ENCODE peak calls at places on chromosomes 16 and 17, in six cellular contexts. J is right lobe of liver, R is mesendoderm, H is uterus, B is heart right ventricle, W is adrenal gland. D is an unnamed sample. For H3K4me1, the result is how much of the 10 kb centered on the place peaks cover.

GRCh38 chr16:21943571-21943970 is 9.6 kb upstream of the UQCRC2 start:
- DNase-seq in J (no peak), H (no peak), B (no peak), W (no peak), R (no peak), D (no peak)

GRCh38 chr17:67520282-67520906 is 143.3 kb downstream of the PITPNC1 start:
- DNase-seq in H (peak), W (peak), R (no peak), B (no peak), J (no peak), D (no peak)

GRCh38 chr17:66570353-66571195 is 264.3 kb upstream of the CACNG5 start:
- DNase-seq in R (no peak), B (no peak), J (no peak), W (no peak), H (no peak), D (no peak)

GRCh38 chr16:66167564-66168291 is 198.8 kb upstream of the CDH5 start:
- DNase-seq in H (no peak), W (peak), B (no peak), J (no peak), R (peak), D (peak)

GRCh38 chr17:4796550-4796915 is 569 bp downstream of the PSMB6 start:
- DNase-seq in W (peak), B (no peak), R (peak), J (no peak), H (no peak), D (peak)

GRCh38 chr17:57988301-57989010 is 402 bp upstream of the VEZF1 start:
- DNase-seq in B (peak), R (peak), W (peak), H (peak), J (peak), D (peak)

GRCh38 chr16:86217001-86217890 is 293.1 kb upstream of the FOXF1 start:
- DNase-seq in J (no peak), B (no peak), W (no peak), R (no peak), H (no peak), D (no peak)

GRCh38 chr16:4865231-4865860 is 18.1 kb downstream of the UBN1 start:
- DNase-seq in W (peak), H (no peak), R (no peak), J (no peak), B (no peak), D (no peak)

GRCh38 chr16:56847173-56847948 is 17.6 kb upstream of the SLC12A3 start:
- DNase-seq in W (no peak), H (peak), B (no peak), R (no peak), J (no peak), D (no peak)

GRCh38 chr17:55601874-55602364 is 90.7 kb upstream of the SMIM36 start:
- DNase-seq in H (no peak), R (peak), W (no peak), J (no peak), B (no peak), D (peak)

GRCh38 chr17:14308965-14309879 is 8.3 kb downstream of the HS3ST3B1 start:
- DNase-seq in H (peak), B (peak), R (peak), J (peak), W (peak), D (peak)

GRCh38 chr17:41538565-41538991 is 10.5 kb upstream of the KRT19 start:
- DNase-seq in R (peak), W (no peak), B (no peak), J (no peak), H (no peak), D (no peak)

GRCh38 chr16:23324727-23325126 is 22.6 kb downstream of the SCNN1B start:
- DNase-seq in W (peak), J (no peak), B (peak), R (no peak), H (no peak), D (no peak)

GRCh38 chr16:4411684-4412083 is 4.7 kb downstream of the CORO7 start:
- DNase-seq in W (no peak), H (peak), R (no peak), B (peak), J (no peak), D (no peak)

GRCh38 chr17:79630821-79631639 is 20.2 kb upstream of the RBFOX3 start:
- DNase-seq in H (peak), W (no peak), J (peak), R (no peak), B (no peak), D (no peak)

GRCh38 chr16:1474471-1474795 is 395 bp downstream of the CLCN7 start:
- DNase-seq in B (no peak), R (no peak), H (no peak), W (no peak), J (no peak), D (no peak)

GRCh38 chr16:9109255-9109654 is 17.8 kb downstream of the HAPSTR1 start:
- DNase-seq in J (no peak), B (no peak), W (no peak), R (no peak), H (no peak), D (no peak)

GRCh38 chr17:50212121-50212843 is 10.9 kb upstream of the COL1A1 start:
- DNase-seq in W (no peak), H (peak), J (no peak), R (no peak), B (no peak), D (no peak)

GRCh38 chr17:76690596-76691280 is 20.0 kb downstream of the MXRA7 start:
- DNase-seq in J (no peak), R (no peak), H (no peak), B (no peak), W (no peak), D (no peak)

GRCh38 chr17:39979021-39979660 is 1.5 kb upstream of the PSMD3 start:
- DNase-seq in W (no peak), J (no peak), B (no peak), H (peak), R (peak), D (no peak)

GRCh38 chr17:13362341-13363122 is 239.2 kb downstream of the HS3ST3A1 start:
- DNase-seq in J (no peak), B (no peak), R (peak), H (no peak), W (no peak), D (no peak)

GRCh38 chr17:57551321-57552079 is 193.6 kb downstream of the CCDC182 start:
- DNase-seq in R (no peak), B (no peak), J (no peak), W (no peak), H (no peak), D (no peak)

GRCh38 chr17:71180801-71181385 is 939.9 kb upstream of the SOX9 start:
- DNase-seq in W (no peak), J (no peak), R (no peak), B (no peak), H (peak), D (peak)

GRCh38 chr16:28033870-28034269 is 29.6 kb downstream of the GSG1L start:
- DNase-seq in R (no peak), J (no peak), W (no peak), H (no peak), B (no peak), D (no peak)

GRCh38 chr17:4605826-4606225 is 21.5 kb downstream of the SMTNL2 start:
- DNase-seq in H (peak), B (peak), W (peak), J (no peak), R (no peak), D (no peak)

GRCh38 chr17:79545251-79546005 is 65.4 kb downstream of the RBFOX3 start:
- DNase-seq in H (no peak), R (no peak), B (no peak), J (no peak), W (no peak), D (no peak)

GRCh38 chr17:28841901-28842281 is 699 bp downstream of the FAM222B start:
- DNase-seq in B (no peak), J (no peak), H (no peak), R (no peak), W (no peak), D (no peak)

GRCh38 chr16:84949776-84950436 is 61.4 kb downstream of the ZDHHC7 start:
- DNase-seq in J (no peak), B (no peak), W (no peak), R (no peak), H (no peak), D (no peak)

GRCh38 chr16:84953051-84953746 is 58.1 kb downstream of the ZDHHC7 start:
- DNase-seq in B (no peak), J (no peak), W (no peak), H (no peak), R (no peak), D (no peak)

GRCh38 chr16:84950906-84951305 is 60.4 kb downstream of the ZDHHC7 start:
- DNase-seq in B (no peak), H (no peak), J (no peak), W (no peak), R (peak), D (peak)

GRCh38 chr16:84955427-84955826 is 55.9 kb downstream of the ZDHHC7 start:
- DNase-seq in H (no peak), W (no peak), R (no peak), J (peak), B (no peak), D (no peak)

GRCh38 chr16:84952335-84953050 is 58.8 kb downstream of the ZDHHC7 start:
- DNase-seq in W (peak), B (peak), R (peak), J (peak), H (peak), D (peak)
- H3K4me1 ChIP-seq in W (under half), B (under half), R (under half), J (under half), H (under half), D (under half)

GRCh38 chr17:10118788-10119130 is 79.6 kb downstream of the GAS7 start:
- DNase-seq in H (no peak), W (no peak), B (no peak), R (no peak), J (no peak), D (no peak)

GRCh38 chr17:10120113-10120485 is 78.3 kb downstream of the GAS7 start:
- DNase-seq in R (no peak), H (no peak), B (no peak), W (no peak), J (no peak), D (no peak)

GRCh38 chr17:10119203-10120112 is 78.9 kb downstream of the GAS7 start:
- DNase-seq in W (no peak), R (peak), B (peak), H (no peak), J (peak), D (no peak)

GRCh38 chr17:10121971-10122707 is 76.3 kb downstream of the GAS7 start:
- DNase-seq in J (no peak), W (no peak), B (peak), R (no peak), H (no peak), D (no peak)

DNA sequence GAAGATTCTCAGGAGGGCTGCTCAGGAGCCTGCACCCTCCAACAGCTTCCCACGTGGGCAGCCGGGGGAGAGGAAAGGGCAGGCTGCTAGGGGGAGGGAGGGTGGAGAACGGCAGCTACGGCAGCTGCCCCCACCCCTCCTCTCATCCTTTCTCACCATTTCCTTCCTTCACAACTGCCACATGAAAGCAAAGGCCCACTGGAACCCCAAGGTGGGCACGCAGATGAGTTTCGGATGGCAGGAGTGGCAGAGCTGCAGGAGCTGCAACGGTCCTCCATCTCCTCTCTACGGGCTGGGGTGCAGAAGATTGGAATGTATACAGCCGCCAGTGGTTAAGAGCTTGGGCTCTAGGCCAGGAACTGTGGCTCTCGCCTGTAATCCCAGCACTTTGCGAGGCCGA is 77.7 kb downstream of the GAS7 start:
- DNase-seq in B (no peak), W (no peak), H (no peak), J (no peak), R (no peak), D (no peak)
- H3K4me1 ChIP-seq in B (half or more), W (under half), H (under half), J (under half), R (under half), D (under half)

DNA sequence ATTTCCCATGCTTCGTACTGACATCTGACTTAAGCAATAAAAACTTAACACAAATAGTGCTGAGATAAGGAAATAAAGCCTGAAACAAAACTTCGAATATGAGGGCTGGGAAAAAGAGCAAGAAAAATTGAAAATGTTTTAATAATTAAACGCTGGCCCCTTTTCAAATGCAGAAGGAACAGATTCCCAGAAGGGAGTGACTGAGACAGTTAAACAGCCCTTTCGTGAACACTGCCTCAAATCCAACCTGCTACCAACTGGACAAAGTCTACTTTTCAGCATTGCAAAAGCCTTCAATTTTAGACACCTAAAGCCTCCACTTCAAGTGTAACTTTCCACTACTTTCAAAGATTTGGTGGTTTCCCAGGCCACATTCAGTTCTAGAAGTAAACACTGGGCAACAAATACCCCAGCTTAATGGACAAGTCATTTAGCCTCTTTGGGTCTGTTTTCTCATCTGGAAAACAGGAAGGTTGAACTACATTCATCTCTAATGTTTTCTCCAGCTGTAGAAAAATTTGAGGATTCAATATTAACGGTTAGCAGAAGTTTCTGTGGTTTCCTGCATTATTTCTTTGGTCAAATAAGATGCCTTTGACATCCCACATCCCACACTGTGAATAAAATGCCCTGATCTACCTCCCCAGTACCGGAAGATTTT is 11.8 kb downstream of the RFFL start:
- DNase-seq in J (no peak), W (no peak), B (no peak), R (no peak), H (no peak), D (no peak)
- H3K4me1 ChIP-seq in J (half or more), W (under half), B (half or more), R (under half), H (under half), D (under half)

GRCh38 chr17:38464723-38465419 is 36.6 kb downstream of the ARHGAP23 start:
- DNase-seq in R (no peak), B (peak), W (peak), H (peak), J (peak), D (peak)
- H3K4me1 ChIP-seq in R (under half), B (half or more), W (under half), H (under half), J (under half), D (under half)

GRCh38 chr16:75258807-75259141 is 7.3 kb upstream of the BCAR1 start:
- DNase-seq in R (no peak), B (no peak), W (no peak), J (no peak), H (no peak), D (no peak)

GRCh38 chr16:75261590-75262078 is 10.2 kb upstream of the BCAR1 start:
- DNase-seq in J (no peak), W (no peak), B (no peak), H (no peak), R (no peak), D (no peak)

GRCh38 chr16:75262800-75263127 is 11.3 kb upstream of the BCAR1 start:
- DNase-seq in H (no peak), W (no peak), J (no peak), R (no peak), B (no peak), D (no peak)

GRCh38 chr16:75262104-75262799 is 10.8 kb upstream of the BCAR1 start:
- DNase-seq in R (no peak), B (peak), J (peak), H (peak), W (peak), D (no peak)

GRCh38 chr16:75260856-75261589 is 9.6 kb upstream of the BCAR1 start:
- DNase-seq in W (no peak), B (no peak), H (no peak), R (no peak), J (no peak), D (no peak)
- H3K4me1 ChIP-seq in W (under half), B (half or more), H (under half), R (under half), J (under half), D (under half)

GRCh38 chr17:45317113-45317820 is 447 bp upstream of the MAP3K14 start:
- DNase-seq in B (peak), J (peak), R (peak), H (peak), W (peak), D (peak)

GRCh38 chr17:45320349-45320930 is 3.6 kb upstream of the MAP3K14 start:
- DNase-seq in R (no peak), H (no peak), B (no peak), J (no peak), W (no peak), D (no peak)

GRCh38 chr17:45316271-45317112 is at the start of gene MAP3K14:
- DNase-seq in J (peak), R (peak), W (peak), H (peak), B (peak), D (peak)

GRCh38 chr17:45319239-45319703 is 2.5 kb upstream of the MAP3K14 start:
- DNase-seq in J (no peak), W (no peak), R (peak), H (no peak), B (no peak), D (no peak)

GRCh38 chr17:45318561-45319230 is 1.9 kb upstream of the MAP3K14 start:
- DNase-seq in W (no peak), R (no peak), B (no peak), H (no peak), J (no peak), D (no peak)
- H3K4me1 ChIP-seq in W (under half), R (under half), B (half or more), H (under half), J (under half), D (under half)

GRCh38 chr16:30068333-30068732 is 2.8 kb downstream of the ALDOA start:
- DNase-seq in H (no peak), R (no peak), B (no peak), J (no peak), W (no peak), D (no peak)

GRCh38 chr16:30066882-30067583 is 1.5 kb downstream of the ALDOA start:
- DNase-seq in B (peak), R (no peak), J (peak), H (peak), W (peak), D (peak)

GRCh38 chr16:30068750-30069574 is 3.4 kb downstream of the ALDOA start:
- DNase-seq in J (no peak), W (peak), B (no peak), H (no peak), R (peak), D (peak)

GRCh38 chr16:30065943-30066881 is 652 bp downstream of the ALDOA start:
- DNase-seq in J (no peak), R (peak), H (no peak), W (peak), B (no peak), D (peak)

DNA sequence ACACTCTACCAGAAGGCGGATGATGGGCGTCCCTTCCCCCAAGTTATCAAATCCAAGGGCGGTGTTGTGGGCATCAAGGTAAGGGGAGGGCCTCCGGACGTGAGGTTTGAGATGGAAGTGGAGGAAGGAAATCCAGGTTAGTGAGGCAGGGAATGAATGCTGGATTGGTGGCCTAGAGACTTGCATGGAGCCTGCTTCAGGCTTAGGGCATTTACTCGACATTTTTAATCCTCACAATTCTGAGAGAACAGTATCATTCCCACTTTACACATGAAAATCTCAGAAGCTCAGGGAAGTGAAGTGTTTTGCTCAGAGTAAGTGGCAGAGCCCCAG is 2.0 kb downstream of the ALDOA start:
- DNase-seq in J (no peak), B (no peak), H (no peak), W (no peak), R (no peak), D (no peak)
- H3K4me1 ChIP-seq in J (under half), B (half or more), H (under half), W (under half), R (under half), D (under half)

GRCh38 chr17:47704781-47705180 is 10.8 kb downstream of the TBKBP1 start:
- DNase-seq in J (no peak), W (no peak), R (no peak), H (no peak), B (no peak), D (no peak)

GRCh38 chr17:47703191-47703591 is 9.2 kb downstream of the TBKBP1 start:
- DNase-seq in H (no peak), W (no peak), J (no peak), R (no peak), B (no peak), D (no peak)

GRCh38 chr17:47702391-47702995 is 8.5 kb downstream of the TBKBP1 start:
- DNase-seq in W (no peak), R (no peak), B (no peak), H (no peak), J (no peak), D (no peak)

GRCh38 chr17:47704116-47704515 is 10.2 kb downstream of the TBKBP1 start:
- DNase-seq in W (no peak), R (no peak), H (no peak), J (no peak), B (no peak), D (no peak)

GRCh38 chr17:47703671-47704070 is 9.7 kb downstream of the TBKBP1 start:
- DNase-seq in B (no peak), R (no peak), H (no peak), W (no peak), J (no peak), D (no peak)
- H3K4me1 ChIP-seq in B (half or more), R (under half), H (under half), W (under half), J (under half), D (under half)

GRCh38 chr17:45093444-45094110 is 32.5 kb downstream of the NMT1 start:
- DNase-seq in H (no peak), B (no peak), J (no peak), W (no peak), R (no peak), D (no peak)

GRCh38 chr17:45098081-45098868 is 34.0 kb downstream of the PLCD3 start:
- DNase-seq in J (no peak), W (no peak), B (no peak), R (no peak), H (no peak), D (no peak)

GRCh38 chr17:45098869-45099616 is 33.3 kb downstream of the PLCD3 start:
- DNase-seq in B (peak), R (peak), H (peak), W (peak), J (peak), D (peak)

GRCh38 chr17:45096141-45096540 is 35.0 kb downstream of the NMT1 start:
- DNase-seq in B (no peak), W (peak), J (no peak), R (peak), H (no peak), D (peak)

DNA sequence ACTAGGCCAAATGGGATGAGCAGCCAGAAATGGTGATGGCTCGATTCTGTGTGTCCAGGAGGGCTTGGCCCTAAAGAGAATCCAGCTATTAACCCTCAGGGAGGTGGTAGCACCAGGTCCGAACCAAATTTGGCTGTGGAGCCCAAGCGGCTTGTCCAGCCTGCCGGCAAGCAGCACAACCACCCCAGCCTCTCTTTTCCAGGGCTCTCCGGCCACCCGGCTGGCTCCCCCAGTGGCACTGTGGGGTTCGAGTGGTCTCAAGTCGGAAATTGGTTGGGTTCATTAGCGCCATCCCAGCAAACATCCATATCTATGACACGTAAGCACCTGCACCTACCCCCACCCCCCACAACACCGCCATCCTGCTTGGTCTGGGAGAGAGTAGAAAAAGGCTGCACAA is 35.4 kb downstream of the PLCD3 start:
- DNase-seq in R (no peak), W (no peak), J (no peak), H (no peak), B (no peak), D (no peak)
- H3K4me1 ChIP-seq in R (under half), W (under half), J (under half), H (under half), B (under half), D (under half)